ENCODE peak calls at places on chromosomes 12 and 14, in five cellular contexts. One of them, this sample, is unnamed. For H3K4me1, the result is how much of the 10 kb centered on the place peaks cover.

GRCh38 chr12:22231836-22232235 is 102.7 kb downstream of the ST8SIA1 start:
- DNase-seq in suprapubic skin: no peak
- DNase-seq in CD8-positive, alpha-beta memory T cell: no peak
- DNase-seq in heart right ventricle: no peak
- DNase-seq in mesendoderm: peak
- DNase-seq in this sample: no peak

GRCh38 chr12:109595321-109595902 is 21.8 kb downstream of the MVK start:
- DNase-seq in suprapubic skin: no peak
- DNase-seq in CD8-positive, alpha-beta memory T cell: no peak
- DNase-seq in heart right ventricle: no peak
- DNase-seq in mesendoderm: no peak
- DNase-seq in this sample: peak

GRCh38 chr14:80390911-80391310 is 179.6 kb upstream of the DIO2 start:
- DNase-seq in suprapubic skin: no peak
- DNase-seq in CD8-positive, alpha-beta memory T cell: no peak
- DNase-seq in heart right ventricle: no peak
- DNase-seq in mesendoderm: peak
- DNase-seq in this sample: no peak

GRCh38 chr12:7017870-7018349 is 366 bp downstream of the LPCAT3 start:
- DNase-seq in suprapubic skin: no peak
- DNase-seq in CD8-positive, alpha-beta memory T cell: no peak
- DNase-seq in heart right ventricle: no peak
- DNase-seq in mesendoderm: no peak
- DNase-seq in this sample: no peak

GRCh38 chr14:60164717-60165546 is at the start of gene DHRS7:
- DNase-seq in suprapubic skin: peak
- DNase-seq in CD8-positive, alpha-beta memory T cell: peak
- DNase-seq in heart right ventricle: peak
- DNase-seq in mesendoderm: peak
- DNase-seq in this sample: peak

GRCh38 chr14:88346048-88346639 is 23.1 kb upstream of the KCNK10 start:
- DNase-seq in suprapubic skin: no peak
- DNase-seq in CD8-positive, alpha-beta memory T cell: no peak
- DNase-seq in heart right ventricle: no peak
- DNase-seq in mesendoderm: no peak
- DNase-seq in this sample: no peak

GRCh38 chr14:60838601-60839000 is 104.0 kb downstream of the MNAT1 start:
- DNase-seq in suprapubic skin: no peak
- DNase-seq in CD8-positive, alpha-beta memory T cell: no peak
- DNase-seq in heart right ventricle: no peak
- DNase-seq in mesendoderm: no peak
- DNase-seq in this sample: no peak

GRCh38 chr14:75399819-75400678 is 27.8 kb upstream of the JDP2 start:
- DNase-seq in suprapubic skin: peak
- DNase-seq in CD8-positive, alpha-beta memory T cell: no peak
- DNase-seq in heart right ventricle: peak
- DNase-seq in mesendoderm: peak
- DNase-seq in this sample: peak

GRCh38 chr12:106139422-106140141 is 828 bp upstream of the NUAK1 start:
- DNase-seq in suprapubic skin: peak
- DNase-seq in CD8-positive, alpha-beta memory T cell: no peak
- DNase-seq in heart right ventricle: peak
- DNase-seq in mesendoderm: peak
- DNase-seq in this sample: peak

GRCh38 chr14:19930617-19931016 is at the start of gene OR4K1:
- DNase-seq in suprapubic skin: no peak
- DNase-seq in CD8-positive, alpha-beta memory T cell: no peak
- DNase-seq in heart right ventricle: no peak
- DNase-seq in mesendoderm: no peak
- DNase-seq in this sample: no peak
- H3K4me1 ChIP-seq in suprapubic skin: under half
- H3K4me1 ChIP-seq in CD8-positive, alpha-beta memory T cell: under half
- H3K4me1 ChIP-seq in heart right ventricle: under half
- H3K4me1 ChIP-seq in mesendoderm: under half
- H3K4me1 ChIP-seq in this sample: under half

DNA sequence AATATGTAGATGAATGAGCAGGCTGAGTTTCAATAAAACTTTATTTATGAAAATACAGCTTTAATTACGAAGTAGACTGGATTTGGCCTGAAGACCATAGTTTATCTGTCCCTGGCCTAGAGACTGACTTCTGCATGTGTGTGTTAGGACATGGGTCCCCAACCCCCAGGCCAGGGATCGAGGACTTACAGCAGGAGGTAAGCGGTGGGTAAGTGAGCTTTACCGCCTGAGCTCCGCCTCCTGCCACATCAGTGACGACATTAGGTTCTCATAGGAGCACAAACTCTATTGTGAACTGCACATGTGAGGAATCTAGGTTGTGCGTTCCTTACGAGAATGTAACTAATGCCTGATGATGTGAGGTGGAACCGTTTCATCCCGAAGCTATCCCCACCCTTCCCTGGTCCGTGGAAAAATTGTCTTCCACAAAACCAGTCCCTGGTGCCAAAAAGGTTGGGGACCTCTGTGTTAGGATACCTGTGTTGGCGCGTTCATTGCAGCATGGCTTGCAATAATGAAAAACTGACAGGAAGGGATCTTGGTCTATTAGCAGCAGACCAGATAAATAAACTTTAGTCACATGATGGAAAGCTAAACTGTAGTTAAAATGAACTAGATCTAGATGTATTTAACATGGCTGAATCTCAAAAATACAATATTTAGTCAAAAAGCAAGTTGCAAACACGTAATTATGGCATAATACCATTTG is 4.1 kb downstream of the GLRX5 start:
- DNase-seq in suprapubic skin: no peak
- DNase-seq in CD8-positive, alpha-beta memory T cell: no peak
- DNase-seq in heart right ventricle: no peak
- DNase-seq in mesendoderm: no peak
- DNase-seq in this sample: no peak
- H3K4me1 ChIP-seq in suprapubic skin: under half
- H3K4me1 ChIP-seq in CD8-positive, alpha-beta memory T cell: under half
- H3K4me1 ChIP-seq in heart right ventricle: half or more
- H3K4me1 ChIP-seq in mesendoderm: under half
- H3K4me1 ChIP-seq in this sample: under half

DNA sequence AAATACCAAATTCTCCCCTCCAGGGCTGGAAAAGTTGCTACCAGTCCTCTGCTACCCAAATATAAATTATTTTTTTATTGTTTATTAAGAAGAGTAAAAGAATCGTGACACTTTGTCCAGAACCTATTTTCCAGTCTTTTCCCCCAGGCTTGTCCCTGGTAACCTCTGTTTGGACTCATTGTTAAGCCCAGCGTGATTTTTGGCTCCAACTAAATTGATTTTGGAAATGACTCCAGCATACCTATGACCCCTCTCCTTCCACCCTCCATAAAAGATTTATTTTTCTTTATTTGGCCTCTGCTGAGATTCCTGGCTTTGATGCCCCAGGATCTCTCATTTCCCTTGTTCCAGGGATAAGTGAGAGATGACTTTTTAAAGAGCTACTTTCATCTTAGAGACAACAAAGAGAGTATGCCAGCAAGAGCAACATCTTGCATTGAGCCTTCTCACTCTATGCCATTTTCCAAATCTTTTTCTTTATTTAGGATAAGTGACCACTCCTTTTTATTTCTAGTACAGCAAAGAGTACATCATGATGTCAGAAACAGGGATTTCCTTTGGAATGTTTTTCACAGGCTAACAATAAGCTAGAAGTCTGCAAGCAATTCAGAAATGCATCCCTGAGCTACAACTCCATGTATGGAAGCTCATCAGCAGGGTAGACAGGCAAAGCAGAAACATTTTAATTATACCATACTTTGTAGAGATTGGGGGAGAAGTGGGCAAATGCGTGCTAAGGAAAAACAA is 75.8 kb downstream of the DAD1 start:
- DNase-seq in suprapubic skin: no peak
- DNase-seq in CD8-positive, alpha-beta memory T cell: no peak
- DNase-seq in heart right ventricle: no peak
- DNase-seq in mesendoderm: no peak
- DNase-seq in this sample: no peak
- H3K4me1 ChIP-seq in suprapubic skin: half or more
- H3K4me1 ChIP-seq in CD8-positive, alpha-beta memory T cell: half or more
- H3K4me1 ChIP-seq in heart right ventricle: half or more
- H3K4me1 ChIP-seq in mesendoderm: under half
- H3K4me1 ChIP-seq in this sample: under half

DNA sequence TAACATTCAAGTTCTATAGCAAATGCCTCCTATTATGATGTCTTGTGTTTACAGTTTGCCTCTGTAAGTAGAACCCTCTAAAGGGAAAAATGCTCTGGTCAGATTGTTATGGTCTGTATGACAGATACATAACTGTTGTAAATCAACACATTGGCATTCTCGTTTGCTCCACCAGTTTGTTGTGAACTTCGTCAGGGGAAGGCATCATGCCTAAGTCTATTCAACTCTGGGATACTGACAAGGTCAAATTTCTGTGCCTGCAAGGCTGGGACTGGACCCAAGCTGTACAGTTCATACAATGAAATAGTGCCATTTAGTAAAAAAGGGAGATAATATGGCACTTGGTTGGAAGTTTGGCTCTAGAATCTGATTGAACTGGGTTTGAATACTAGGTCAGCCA is 392.3 kb downstream of the RAD51B start:
- DNase-seq in suprapubic skin: no peak
- DNase-seq in CD8-positive, alpha-beta memory T cell: no peak
- DNase-seq in heart right ventricle: no peak
- DNase-seq in mesendoderm: no peak
- DNase-seq in this sample: no peak
- H3K4me1 ChIP-seq in suprapubic skin: half or more
- H3K4me1 ChIP-seq in CD8-positive, alpha-beta memory T cell: under half
- H3K4me1 ChIP-seq in heart right ventricle: under half
- H3K4me1 ChIP-seq in mesendoderm: under half
- H3K4me1 ChIP-seq in this sample: under half

GRCh38 chr12:32486158-32486557 is 86.8 kb downstream of the FGD4 start:
- DNase-seq in suprapubic skin: no peak
- DNase-seq in CD8-positive, alpha-beta memory T cell: no peak
- DNase-seq in heart right ventricle: no peak
- DNase-seq in mesendoderm: peak
- DNase-seq in this sample: no peak

GRCh38 chr12:32488132-32488531 is 88.8 kb downstream of the FGD4 start:
- DNase-seq in suprapubic skin: no peak
- DNase-seq in CD8-positive, alpha-beta memory T cell: no peak
- DNase-seq in heart right ventricle: no peak
- DNase-seq in mesendoderm: no peak
- DNase-seq in this sample: no peak

GRCh38 chr12:32483499-32483898 is 84.1 kb downstream of the FGD4 start:
- DNase-seq in suprapubic skin: no peak
- DNase-seq in CD8-positive, alpha-beta memory T cell: no peak
- DNase-seq in heart right ventricle: peak
- DNase-seq in mesendoderm: no peak
- DNase-seq in this sample: no peak

GRCh38 chr12:32482226-32482625 is 82.9 kb downstream of the FGD4 start:
- DNase-seq in suprapubic skin: no peak
- DNase-seq in CD8-positive, alpha-beta memory T cell: no peak
- DNase-seq in heart right ventricle: peak
- DNase-seq in mesendoderm: no peak
- DNase-seq in this sample: no peak

GRCh38 chr12:32483993-32484392 is 84.6 kb downstream of the FGD4 start:
- DNase-seq in suprapubic skin: no peak
- DNase-seq in CD8-positive, alpha-beta memory T cell: no peak
- DNase-seq in heart right ventricle: no peak
- DNase-seq in mesendoderm: no peak
- DNase-seq in this sample: no peak
- H3K4me1 ChIP-seq in suprapubic skin: under half
- H3K4me1 ChIP-seq in CD8-positive, alpha-beta memory T cell: under half
- H3K4me1 ChIP-seq in heart right ventricle: half or more
- H3K4me1 ChIP-seq in mesendoderm: under half
- H3K4me1 ChIP-seq in this sample: under half